ENCODE peak calls at places on chromosome 14, in eight cellular contexts. I is left ventricle myocardium inferior; V is mammary epithelial cell; G is IMR-90; F is CD8-positive, alpha-beta T cell; T is CD8-positive, alpha-beta memory T cell; B is MG63; H is ascending aorta. X is an unnamed sample. For H3K36me3 and H3K27me3, the result is how much of the 10 kb centered on the place peaks cover.

GRCh38 chr14:75700295-75700694 is 39.2 kb downstream of the TTLL5 start:
- DNase-seq in I (no peak), V (no peak), G (no peak), F (no peak), T (no peak), B (no peak), H (no peak), X (no peak)

GRCh38 chr14:80202888-80203562 is 8.3 kb downstream of the DIO2 start:
- DNase-seq in I (no peak), V (no peak), G (no peak), F (no peak), T (no peak), B (no peak), H (no peak), X (no peak)

GRCh38 chr14:65290830-65291229 is 121.7 kb upstream of the FUT8 start:
- DNase-seq in I (no peak), V (peak), G (peak), F (no peak), T (no peak), B (no peak), H (no peak), X (peak)

GRCh38 chr14:25570483-25570882 is 520.5 kb upstream of the STXBP6 start:
- DNase-seq in I (no peak), V (no peak), G (no peak), F (no peak), T (no peak), B (no peak), H (no peak), X (no peak)

GRCh38 chr14:77037338-77037782 is 8.9 kb upstream of the IRF2BPL start:
- DNase-seq in I (no peak), V (no peak), G (no peak), F (no peak), T (no peak), B (no peak), H (no peak), X (no peak)

GRCh38 chr14:100810861-100811461 is 15.0 kb upstream of the MEG3 start:
- DNase-seq in I (no peak), V (no peak), G (no peak), F (no peak), T (no peak), B (peak), H (no peak), X (no peak)

GRCh38 chr14:81990312-81990761 is 456.7 kb upstream of the SEL1L start:
- DNase-seq in I (no peak), V (peak), G (peak), F (peak), T (peak), B (no peak), H (no peak), X (peak)

GRCh38 chr14:71931492-71932228 is 569 bp upstream of the RGS6 start:
- DNase-seq in I (peak), V (no peak), G (no peak), F (no peak), T (no peak), B (no peak), H (no peak), X (no peak)

GRCh38 chr14:80213602-80214001 is 2.3 kb upstream of the DIO2 start:
- DNase-seq in I (no peak), V (peak), G (peak), F (no peak), T (no peak), B (peak), H (no peak), X (peak)

GRCh38 chr14:20384321-20384720 is 29.0 kb downstream of the TEP1 start:
- DNase-seq in I (no peak), V (no peak), G (no peak), F (no peak), T (no peak), B (no peak), H (no peak), X (no peak)
- H3K36me3 ChIP-seq in I (half or more), V (under half), G (half or more), F (half or more), T (half or more), B (under half), H (half or more), X (half or more)

GRCh38 chr14:28765907-28766504 is 581 bp upstream of the FOXG1 start:
- DNase-seq in I (no peak), V (no peak), G (no peak), F (no peak), T (no peak), B (peak), H (no peak), X (no peak)

GRCh38 chr14:28767239-28767850 is 758 bp downstream of the FOXG1 start:
- DNase-seq in I (no peak), V (no peak), G (no peak), F (no peak), T (no peak), B (no peak), H (no peak), X (no peak)

GRCh38 chr14:28763914-28764848 is 2.4 kb upstream of the FOXG1 start:
- DNase-seq in I (no peak), V (no peak), G (no peak), F (no peak), T (no peak), B (no peak), H (no peak), X (no peak)

GRCh38 chr14:28766505-28767238 is at the start of gene FOXG1:
- DNase-seq in I (no peak), V (no peak), G (no peak), F (no peak), T (no peak), B (peak), H (no peak), X (no peak)

GRCh38 chr14:28765169-28765906 is 1.2 kb upstream of the FOXG1 start:
- DNase-seq in I (no peak), V (no peak), G (no peak), F (no peak), T (no peak), B (no peak), H (no peak), X (no peak)
- H3K27me3 ChIP-seq in I (half or more), V (half or more), G (half or more), F (under half), T (under half), B (under half), H (under half), X (under half)

GRCh38 chr14:90811641-90812040 is 4.6 kb downstream of the TTC7B start:
- DNase-seq in I (no peak), V (no peak), G (no peak), F (no peak), T (no peak), B (no peak), H (no peak), X (no peak)
- H3K36me3 ChIP-seq in I (under half), V (under half), G (under half), F (under half), T (under half), B (under half), H (under half), X (under half)

GRCh38 chr14:105858676-105859025 is 332.3 kb downstream of the TMEM121 start:
- DNase-seq in I (peak), V (no peak), G (no peak), F (no peak), T (no peak), B (no peak), H (no peak), X (no peak)
- H3K27me3 ChIP-seq in I (under half), V (under half), G (under half), F (under half), T (under half), B (under half), H (under half), X (under half)

DNA sequence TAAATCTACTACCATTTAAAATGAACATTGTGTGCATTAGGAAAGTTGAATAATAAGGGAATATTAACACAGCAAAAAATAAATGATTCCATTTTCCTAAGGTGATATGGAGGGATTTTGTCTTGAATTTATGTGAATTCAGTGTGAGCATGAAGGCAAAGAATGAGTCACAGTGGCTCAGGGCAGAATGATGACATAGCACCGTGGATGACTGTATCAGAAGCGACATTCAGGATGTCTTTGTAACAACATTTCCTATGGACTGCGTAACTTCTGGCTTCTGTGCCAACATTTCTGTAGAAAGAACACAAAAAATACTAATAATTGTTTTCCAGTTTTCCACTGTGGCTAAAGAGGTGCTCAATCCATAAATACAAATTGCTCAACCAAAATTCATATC is 54.6 kb downstream of the TTC8 start:
- DNase-seq in I (no peak), V (peak), G (peak), F (no peak), T (no peak), B (peak), H (no peak), X (peak)
- H3K36me3 ChIP-seq in I (under half), V (under half), G (under half), F (under half), T (under half), B (under half), H (under half), X (under half)

GRCh38 chr14:37591311-37591940 is 3.6 kb downstream of the FOXA1 start:
- DNase-seq in I (no peak), V (no peak), G (no peak), F (no peak), T (no peak), B (no peak), H (no peak), X (no peak)
- H3K27me3 ChIP-seq in I (half or more), V (under half), G (half or more), F (under half), T (under half), B (under half), H (half or more), X (half or more)

X was measured in brain microvascular endothelial cell.